ENCODE peak calls at places on chromosomes 2 and 18, in six cellular contexts. S is neural crest cell, Z is lower lobe of right lung, Y is brain microvascular endothelial cell, O is endothelial cell, Q is AG04450. J is an unnamed sample.
A peak's percentile ranks its signal among the peaks of the same experiment; 100 is the strongest.

GRCh38 chr2:235836416-235837042 is 331.7 kb downstream of the GBX2 start:
- DNase-seq in S (no peak), Z (no peak), Y (no peak), O (no peak), Q (no peak), J (no peak)

GRCh38 chr2:88959480-88960204 is 268.2 kb downstream of the RPIA start:
- DNase-seq in S (no peak), Z (no peak), Y (no peak), O (no peak), Q (no peak), J (no peak)

GRCh38 chr2:132977812-132978529 is 308.0 kb upstream of the LYPD1 start:
- DNase-seq in S (no peak), Z (no peak), Y (peak; percentile 22), O (no peak), Q (peak; percentile 4), J (no peak)

GRCh38 chr2:128449226-128450061 is 130.8 kb upstream of the HS6ST1 start:
- DNase-seq in S (no peak), Z (no peak), Y (no peak), O (no peak), Q (no peak), J (no peak)

GRCh38 chr2:16069933-16070647 is 129.7 kb downstream of the MYCN start:
- DNase-seq in S (peak; percentile 66), Z (no peak), Y (no peak), O (no peak), Q (no peak), J (no peak)

GRCh38 chr2:181143790-181144300 is 163.4 kb downstream of the UBE2E3 start:
- DNase-seq in S (no peak), Z (no peak), Y (no peak), O (no peak), Q (no peak), J (no peak)

GRCh38 chr2:189702071-189702470 is 27.6 kb downstream of the ANKAR start:
- DNase-seq in S (no peak), Z (no peak), Y (peak; percentile 11), O (no peak), Q (no peak), J (no peak)

GRCh38 chr18:71116535-71116934 is 827.7 kb downstream of the SOCS6 start:
- DNase-seq in S (no peak), Z (no peak), Y (no peak), O (no peak), Q (no peak), J (no peak)

GRCh38 chr2:163690896-163691295 is 44.9 kb downstream of the FIGN start:
- DNase-seq in S (no peak), Z (no peak), Y (no peak), O (no peak), Q (no peak), J (no peak)

GRCh38 chr18:44589709-44590108 is 91.0 kb upstream of the SETBP1 start:
- DNase-seq in S (no peak), Z (no peak), Y (peak; percentile 67), O (no peak), Q (no peak), J (no peak)

DNA sequence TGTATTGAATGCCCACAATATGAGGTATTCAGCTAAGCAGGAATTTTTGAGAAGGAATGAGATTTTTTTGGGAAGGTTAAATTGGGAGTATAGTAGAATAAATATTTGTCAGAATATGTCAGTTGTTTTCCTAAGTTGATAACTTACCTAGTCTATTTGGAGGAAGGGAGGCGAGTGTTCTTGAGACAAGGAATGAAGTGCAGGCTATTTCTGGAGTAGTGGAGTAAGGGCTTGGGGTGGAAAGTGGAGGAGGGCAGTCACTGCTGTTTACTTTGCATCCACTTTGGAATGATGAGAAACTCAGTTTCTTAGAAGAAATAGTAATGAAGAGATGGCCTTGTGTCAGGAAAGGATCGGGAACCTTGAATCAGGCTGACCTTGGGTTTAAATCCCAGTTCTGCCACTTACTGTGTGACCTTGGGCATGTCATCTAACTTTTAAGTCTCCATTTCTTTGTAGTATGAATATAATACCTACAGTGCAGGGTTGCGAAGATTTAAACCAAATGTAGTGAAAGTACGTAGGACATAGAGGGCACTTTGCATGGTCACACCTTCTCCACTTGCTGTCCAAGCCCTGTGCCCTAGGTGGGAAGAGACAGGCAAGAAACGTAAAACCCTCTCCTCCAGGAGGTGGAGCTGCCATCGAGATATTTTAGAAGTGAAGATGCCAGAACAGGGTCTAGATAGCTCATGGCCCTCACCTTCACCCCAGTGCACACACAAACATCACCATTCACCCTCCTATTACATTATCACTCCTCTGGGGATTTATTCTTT is 25.2 kb upstream of the CYP27A1 start:
- DNase-seq in S (no peak), Z (no peak), Y (no peak), O (no peak), Q (no peak), J (no peak)
- TF ChIP-seq CTCF in S (no peak), Z (no peak), Y (no peak), O (no peak), Q (no peak), J (no peak)

DNA sequence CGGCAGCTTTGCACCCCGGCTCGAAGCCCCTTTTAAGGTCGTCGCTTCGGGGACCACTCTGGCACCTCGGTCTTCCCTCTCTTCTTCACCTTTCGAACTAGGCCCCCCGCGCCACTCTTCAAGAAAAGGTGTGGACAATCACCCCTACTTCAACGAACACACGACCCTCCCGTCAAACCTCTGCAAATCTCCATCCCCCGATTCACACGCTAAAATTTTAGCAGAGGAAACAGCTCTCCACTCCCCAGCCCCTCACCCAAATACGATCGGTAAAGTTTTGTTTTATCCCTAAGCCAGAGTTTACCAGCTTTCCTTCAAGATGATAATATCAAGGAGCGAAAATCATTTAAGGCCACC is 85.4 kb downstream of the RBMS1 start:
- DNase-seq in S (no peak), Z (no peak), Y (no peak), O (no peak), Q (no peak), J (no peak)
- TF ChIP-seq CTCF in S (no peak), Z (no peak), Y (no peak), O (no peak), Q (no peak), J (no peak)

GRCh38 chr2:153163055-153163454 is 315.5 kb downstream of the RPRM start:
- DNase-seq in S (peak; percentile 34), Z (no peak), Y (no peak), O (peak; percentile 64), Q (no peak), J (no peak)
- TF ChIP-seq CTCF in S (peak; percentile 79), Z (peak; percentile 40), Y (peak; percentile 27), O (peak; percentile 82), Q (no peak), J (no peak)

DNA sequence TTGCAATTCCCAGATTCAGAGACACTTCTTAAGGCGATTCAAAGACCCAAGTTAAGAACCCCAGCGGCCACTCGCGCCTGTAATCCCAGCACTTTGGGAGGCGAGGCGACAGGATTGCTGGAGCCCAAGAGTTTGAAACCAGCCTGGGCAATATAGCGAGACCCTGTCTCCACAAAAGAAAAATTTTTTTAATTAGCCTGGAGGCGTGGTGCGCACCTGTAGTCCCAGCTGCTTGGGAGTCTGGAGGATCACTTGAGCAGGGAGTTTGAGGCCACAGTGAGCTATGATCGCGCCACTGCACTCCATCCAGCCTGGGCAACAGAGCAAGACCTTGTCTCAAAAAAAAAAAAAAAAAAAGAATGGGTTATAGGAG is 585 bp upstream of the ANAPC1 start:
- DNase-seq in S (no peak), Z (no peak), Y (no peak), O (peak; percentile 18), Q (no peak), J (no peak)
- TF ChIP-seq CTCF in S (no peak), Z (no peak), Y (peak; percentile 9), O (no peak), Q (no peak), J (no peak)

GRCh38 chr2:123434681-123435080 is 590.4 kb upstream of the CNTNAP5 start:
- DNase-seq in S (no peak), Z (no peak), Y (no peak), O (no peak), Q (no peak), J (no peak)
- TF ChIP-seq CTCF in S (no peak), Z (no peak), Y (no peak), O (no peak), Q (no peak), J (no peak)

GRCh38 chr2:186669146-186669545 is 24.7 kb upstream of the FAM171B start:
- DNase-seq in S (no peak), Z (no peak), Y (no peak), O (no peak), Q (no peak), J (no peak)

GRCh38 chr2:186675380-186675779 is 18.5 kb upstream of the FAM171B start:
- DNase-seq in S (no peak), Z (no peak), Y (no peak), O (no peak), Q (no peak), J (no peak)

DNA sequence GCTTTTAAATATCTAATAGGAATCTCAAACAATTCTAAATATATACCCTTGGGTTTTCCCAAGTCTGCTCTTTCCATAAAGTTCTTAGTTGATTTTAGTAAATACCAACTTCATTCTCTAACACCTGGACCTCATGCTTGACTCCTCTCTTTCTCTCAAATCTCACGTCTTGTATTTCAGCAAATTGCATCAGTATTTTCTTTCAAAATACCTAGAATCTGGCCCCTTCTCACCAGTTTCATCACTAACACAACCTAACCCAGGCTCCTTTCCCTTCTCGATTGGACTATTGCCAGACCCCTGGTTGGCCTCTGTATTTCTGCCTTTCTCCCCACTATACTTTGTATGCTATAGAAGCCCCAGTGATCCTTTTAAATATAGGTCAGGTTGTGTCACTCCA is 23.0 kb upstream of the FAM171B start:
- DNase-seq in S (no peak), Z (no peak), Y (no peak), O (no peak), Q (no peak), J (no peak)
- TF ChIP-seq CTCF in S (no peak), Z (no peak), Y (no peak), O (no peak), Q (no peak), J (no peak)

GRCh38 chr2:45483997-45484396 is 127.1 kb downstream of the SRBD1 start:
- DNase-seq in S (no peak), Z (no peak), Y (no peak), O (no peak), Q (no peak), J (no peak)
- TF ChIP-seq CTCF in S (peak; percentile 49), Z (peak; percentile 9), Y (peak; percentile 55), O (peak; percentile 49), Q (peak; percentile 33), J (peak; percentile 15)

DNA sequence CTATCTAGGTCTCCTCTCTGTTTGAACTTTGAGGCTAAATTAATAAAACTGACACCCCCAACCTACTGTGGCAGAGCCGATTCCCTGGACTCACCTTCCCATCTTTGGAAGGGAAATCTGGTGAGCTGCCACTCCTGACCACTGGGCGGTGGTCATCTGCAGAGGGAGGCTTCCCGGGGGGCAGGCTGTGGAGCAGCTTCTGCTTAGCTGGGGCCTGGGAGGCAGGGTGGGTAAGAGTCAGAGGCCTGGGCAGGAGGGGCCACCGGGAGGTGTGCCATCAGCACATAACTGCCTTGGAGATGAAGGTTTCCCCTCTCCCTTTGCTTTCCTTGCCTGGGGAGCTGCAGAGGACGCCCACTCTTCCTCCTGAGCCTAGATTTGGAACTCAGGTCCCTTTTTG is 2.3 kb upstream of the NPPC start:
- DNase-seq in S (no peak), Z (no peak), Y (no peak), O (peak; percentile 42), Q (no peak), J (no peak)
- TF ChIP-seq CTCF in S (no peak), Z (no peak), Y (peak; percentile 52), O (no peak), Q (peak; percentile 17), J (peak; percentile 13)

DNA sequence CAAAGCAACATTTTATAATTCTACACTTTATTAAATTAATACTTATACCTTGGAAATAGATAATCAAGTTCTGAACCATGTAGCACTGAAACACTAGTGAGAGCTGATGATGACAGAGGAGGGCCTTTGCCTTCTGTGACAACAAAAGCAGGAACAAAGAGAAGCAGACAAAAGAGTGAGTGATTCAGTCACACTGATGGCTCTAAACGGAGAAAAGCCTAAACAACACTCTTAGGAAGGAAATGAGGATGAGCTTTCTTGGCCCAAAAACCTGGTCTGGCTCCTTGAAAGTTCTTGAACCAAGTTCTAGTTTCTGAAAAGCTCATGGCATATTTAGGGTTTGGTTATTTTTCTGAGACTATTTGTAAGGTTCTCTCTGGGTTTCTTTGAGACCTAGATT is 271.9 kb downstream of the DPP10 start:
- DNase-seq in S (no peak), Z (no peak), Y (no peak), O (no peak), Q (no peak), J (no peak)
- TF ChIP-seq CTCF in S (no peak), Z (no peak), Y (no peak), O (no peak), Q (no peak), J (no peak)